ENCODE peak calls at places on chromosomes 1 and 21, in nine cellular contexts. One of them, this sample, is unnamed.
A peak's percentile ranks its signal among the peaks of the same experiment; 100 is the strongest.

GRCh38 chr1:228039986-228040385 is 33.2 kb downstream of the WNT3A start:
- DNase-seq in tibial nerve: no peak
- DNase-seq in testis: no peak
- DNase-seq in stomach: peak; percentile 9
- DNase-seq in K562: no peak
- DNase-seq in breast epithelium: peak; percentile 30
- DNase-seq in HepG2: no peak
- DNase-seq in heart left ventricle: no peak
- DNase-seq in IMR-90: no peak
- DNase-seq in this sample: no peak

GRCh38 chr1:248625971-248626370 is 8.9 kb downstream of the OR2T11 start:
- DNase-seq in K562: no peak
- DNase-seq in tibial nerve: no peak
- DNase-seq in breast epithelium: no peak
- DNase-seq in heart left ventricle: no peak
- DNase-seq in HepG2: no peak
- DNase-seq in IMR-90: no peak
- DNase-seq in testis: no peak
- DNase-seq in stomach: no peak
- DNase-seq in this sample: no peak

GRCh38 chr1:67561704-67562113 is 123.3 kb upstream of the GADD45A start:
- DNase-seq in IMR-90: peak; percentile 85
- DNase-seq in HepG2: peak; percentile 74
- DNase-seq in tibial nerve: peak; percentile 76
- DNase-seq in K562: peak; percentile 80
- DNase-seq in testis: peak; percentile 93
- DNase-seq in breast epithelium: peak; percentile 91
- DNase-seq in heart left ventricle: peak; percentile 92
- DNase-seq in stomach: peak; percentile 99
- DNase-seq in this sample: peak; percentile 73

GRCh38 chr21:36776981-36777617 is 78.2 kb downstream of the SIM2 start:
- DNase-seq in IMR-90: peak; percentile 9
- DNase-seq in tibial nerve: no peak
- DNase-seq in K562: no peak
- DNase-seq in stomach: no peak
- DNase-seq in breast epithelium: no peak
- DNase-seq in testis: no peak
- DNase-seq in HepG2: no peak
- DNase-seq in heart left ventricle: no peak
- DNase-seq in this sample: peak; percentile 7

GRCh38 chr21:38202811-38203210 is 54.0 kb upstream of the KCNJ15 start:
- DNase-seq in IMR-90: no peak
- DNase-seq in HepG2: no peak
- DNase-seq in heart left ventricle: no peak
- DNase-seq in breast epithelium: no peak
- DNase-seq in stomach: no peak
- DNase-seq in tibial nerve: no peak
- DNase-seq in testis: no peak
- DNase-seq in K562: no peak
- DNase-seq in this sample: peak; percentile 25

GRCh38 chr1:8554956-8555534 is 237.1 kb downstream of the SLC45A1 start:
- DNase-seq in testis: peak; percentile 34
- DNase-seq in IMR-90: peak; percentile 43
- DNase-seq in breast epithelium: no peak
- DNase-seq in tibial nerve: no peak
- DNase-seq in K562: no peak
- DNase-seq in heart left ventricle: no peak
- DNase-seq in stomach: no peak
- DNase-seq in HepG2: no peak
- DNase-seq in this sample: no peak

GRCh38 chr1:190578015-190578414 is 100.4 kb upstream of the BRINP3 start:
- DNase-seq in heart left ventricle: no peak
- DNase-seq in IMR-90: no peak
- DNase-seq in K562: no peak
- DNase-seq in breast epithelium: no peak
- DNase-seq in tibial nerve: no peak
- DNase-seq in stomach: no peak
- DNase-seq in HepG2: no peak
- DNase-seq in testis: no peak
- DNase-seq in this sample: no peak

GRCh38 chr1:246503341-246503740 is 3.7 kb downstream of the SMYD3 start:
- DNase-seq in HepG2: no peak
- DNase-seq in heart left ventricle: no peak
- DNase-seq in tibial nerve: no peak
- DNase-seq in K562: no peak
- DNase-seq in breast epithelium: no peak
- DNase-seq in testis: no peak
- DNase-seq in stomach: no peak
- DNase-seq in IMR-90: peak; percentile 33
- DNase-seq in this sample: no peak

GRCh38 chr1:57163332-57163731 is 197.5 kb upstream of the C8B start:
- DNase-seq in breast epithelium: no peak
- DNase-seq in tibial nerve: no peak
- DNase-seq in stomach: no peak
- DNase-seq in K562: no peak
- DNase-seq in heart left ventricle: no peak
- DNase-seq in testis: no peak
- DNase-seq in IMR-90: no peak
- DNase-seq in HepG2: no peak
- DNase-seq in this sample: no peak

GRCh38 chr1:1253314-1253713 is 6.8 kb upstream of the C1QTNF12 start:
- DNase-seq in testis: no peak
- DNase-seq in HepG2: no peak
- DNase-seq in K562: no peak
- DNase-seq in stomach: no peak
- DNase-seq in tibial nerve: no peak
- DNase-seq in IMR-90: no peak
- DNase-seq in breast epithelium: no peak
- DNase-seq in heart left ventricle: no peak
- DNase-seq in this sample: no peak

GRCh38 chr1:1247341-1247913 is 905 bp upstream of the C1QTNF12 start:
- DNase-seq in stomach: no peak
- DNase-seq in K562: no peak
- DNase-seq in testis: no peak
- DNase-seq in heart left ventricle: no peak
- DNase-seq in breast epithelium: no peak
- DNase-seq in HepG2: no peak
- DNase-seq in IMR-90: no peak
- DNase-seq in tibial nerve: no peak
- DNase-seq in this sample: no peak

GRCh38 chr1:1253972-1254666 is 7.6 kb upstream of the C1QTNF12 start:
- DNase-seq in HepG2: no peak
- DNase-seq in IMR-90: no peak
- DNase-seq in testis: no peak
- DNase-seq in breast epithelium: no peak
- DNase-seq in tibial nerve: no peak
- DNase-seq in stomach: no peak
- DNase-seq in K562: no peak
- DNase-seq in heart left ventricle: no peak
- DNase-seq in this sample: no peak

GRCh38 chr1:1254667-1254998 is 8.1 kb upstream of the C1QTNF12 start:
- DNase-seq in IMR-90: no peak
- DNase-seq in breast epithelium: no peak
- DNase-seq in testis: no peak
- DNase-seq in HepG2: no peak
- DNase-seq in tibial nerve: no peak
- DNase-seq in K562: no peak
- DNase-seq in stomach: no peak
- DNase-seq in heart left ventricle: no peak
- DNase-seq in this sample: no peak

DNA sequence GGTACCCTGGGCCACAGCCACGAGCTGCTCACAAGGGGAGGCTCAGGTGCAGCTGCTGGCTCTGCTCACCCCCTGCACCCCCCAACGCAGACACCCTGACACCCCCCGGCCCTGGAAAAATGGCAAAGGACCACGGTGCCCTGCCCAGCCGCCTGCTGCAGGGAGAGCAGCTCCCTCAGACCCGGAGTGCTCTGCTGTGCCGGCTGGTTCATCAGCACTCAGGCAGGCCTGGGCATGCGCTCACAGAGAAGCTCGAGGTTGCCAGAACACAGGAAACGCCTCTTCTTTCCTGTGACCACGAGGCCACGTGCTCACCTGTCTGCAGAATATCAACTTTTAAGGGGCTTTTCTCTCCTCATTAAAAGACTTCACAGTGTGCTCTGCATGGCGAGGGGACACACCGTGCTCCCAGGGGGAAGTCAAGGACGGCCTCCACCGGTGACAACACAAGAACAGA is 4.3 kb upstream of the C1QTNF12 start:
- DNase-seq in stomach: no peak
- DNase-seq in K562: no peak
- DNase-seq in IMR-90: no peak
- DNase-seq in HepG2: no peak
- DNase-seq in breast epithelium: no peak
- DNase-seq in heart left ventricle: no peak
- DNase-seq in tibial nerve: no peak
- DNase-seq in testis: no peak
- DNase-seq in this sample: no peak
- H3K4me3 ChIP-seq in stomach: no peak overlapping the region
- H3K4me3 ChIP-seq in K562: no peak overlapping the region
- H3K4me3 ChIP-seq in IMR-90: no peak overlapping the region
- H3K4me3 ChIP-seq in HepG2: no peak overlapping the region
- H3K4me3 ChIP-seq in breast epithelium: no peak overlapping the region
- H3K4me3 ChIP-seq in heart left ventricle: no peak overlapping the region
- H3K4me3 ChIP-seq in tibial nerve: no peak overlapping the region
- H3K4me3 ChIP-seq in testis: no peak overlapping the region
- H3K4me3 ChIP-seq in this sample: no peak overlapping the region

GRCh38 chr1:209657918-209658317 is 5.7 kb upstream of the LAMB3 start:
- DNase-seq in IMR-90: no peak
- DNase-seq in stomach: no peak
- DNase-seq in HepG2: no peak
- DNase-seq in heart left ventricle: no peak
- DNase-seq in K562: no peak
- DNase-seq in tibial nerve: no peak
- DNase-seq in testis: no peak
- DNase-seq in breast epithelium: no peak
- DNase-seq in this sample: no peak

GRCh38 chr1:209655412-209655811 is 3.2 kb upstream of the LAMB3 start:
- DNase-seq in heart left ventricle: no peak
- DNase-seq in breast epithelium: no peak
- DNase-seq in IMR-90: no peak
- DNase-seq in testis: no peak
- DNase-seq in HepG2: no peak
- DNase-seq in stomach: no peak
- DNase-seq in tibial nerve: no peak
- DNase-seq in K562: no peak
- DNase-seq in this sample: no peak

GRCh38 chr1:209659909-209660308 is 7.7 kb upstream of the LAMB3 start:
- DNase-seq in heart left ventricle: no peak
- DNase-seq in testis: no peak
- DNase-seq in HepG2: no peak
- DNase-seq in breast epithelium: no peak
- DNase-seq in tibial nerve: no peak
- DNase-seq in stomach: no peak
- DNase-seq in IMR-90: peak; percentile 46
- DNase-seq in K562: no peak
- DNase-seq in this sample: peak; percentile 80

GRCh38 chr1:209655832-209656231 is 3.6 kb upstream of the LAMB3 start:
- DNase-seq in K562: no peak
- DNase-seq in heart left ventricle: no peak
- DNase-seq in tibial nerve: no peak
- DNase-seq in HepG2: no peak
- DNase-seq in IMR-90: no peak
- DNase-seq in stomach: peak; percentile 61
- DNase-seq in breast epithelium: no peak
- DNase-seq in testis: no peak
- DNase-seq in this sample: no peak

DNA sequence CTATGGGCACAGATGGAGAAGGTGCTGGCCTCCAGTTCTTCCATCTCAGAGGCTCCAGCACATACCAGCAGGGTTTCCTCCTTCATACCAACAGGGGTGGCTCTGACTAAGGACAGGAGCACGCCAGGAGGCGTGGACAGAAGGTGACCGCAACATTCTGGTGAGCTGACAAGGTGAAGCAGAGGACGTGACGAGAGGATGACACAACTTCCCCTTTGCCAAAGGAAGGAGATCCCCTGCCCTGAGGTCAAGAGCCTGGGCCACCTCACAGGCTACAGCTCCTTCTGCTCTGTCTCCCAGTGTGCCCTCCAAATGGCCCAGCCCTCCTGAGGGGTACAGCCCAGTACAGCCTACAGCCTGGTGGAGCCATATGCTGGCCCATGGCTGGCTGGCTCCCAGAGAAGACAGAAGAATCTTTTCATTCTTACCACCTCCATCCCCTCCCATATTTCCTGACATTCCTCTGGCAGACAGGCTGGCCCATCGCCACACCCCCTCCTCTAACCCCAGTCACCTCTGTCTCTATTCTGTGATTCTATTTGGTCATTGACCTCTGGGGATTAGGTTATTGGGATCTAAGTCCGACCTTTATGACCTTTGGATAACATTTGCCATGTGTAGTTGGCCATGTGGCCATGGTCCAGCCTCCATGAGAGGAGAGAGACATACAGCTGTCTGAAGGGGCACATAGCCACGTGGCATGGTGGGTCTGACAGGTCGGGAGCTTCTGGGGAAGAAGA is 5.1 kb upstream of the LAMB3 start:
- DNase-seq in heart left ventricle: peak; percentile 36
- DNase-seq in tibial nerve: no peak
- DNase-seq in K562: no peak
- DNase-seq in breast epithelium: no peak
- DNase-seq in HepG2: no peak
- DNase-seq in stomach: no peak
- DNase-seq in testis: no peak
- DNase-seq in IMR-90: no peak
- DNase-seq in this sample: peak; percentile 51
- TF ChIP-seq POLR2A in heart left ventricle: no peak
- TF ChIP-seq POLR2A in tibial nerve: no peak
- TF ChIP-seq POLR2A in K562: no peak
- TF ChIP-seq POLR2A in breast epithelium: no peak
- TF ChIP-seq POLR2A in HepG2: no peak
- TF ChIP-seq POLR2A in stomach: no peak
- TF ChIP-seq POLR2A in testis: no peak
- TF ChIP-seq POLR2A in IMR-90: no peak
- TF ChIP-seq POLR2A in this sample: no peak

DNA sequence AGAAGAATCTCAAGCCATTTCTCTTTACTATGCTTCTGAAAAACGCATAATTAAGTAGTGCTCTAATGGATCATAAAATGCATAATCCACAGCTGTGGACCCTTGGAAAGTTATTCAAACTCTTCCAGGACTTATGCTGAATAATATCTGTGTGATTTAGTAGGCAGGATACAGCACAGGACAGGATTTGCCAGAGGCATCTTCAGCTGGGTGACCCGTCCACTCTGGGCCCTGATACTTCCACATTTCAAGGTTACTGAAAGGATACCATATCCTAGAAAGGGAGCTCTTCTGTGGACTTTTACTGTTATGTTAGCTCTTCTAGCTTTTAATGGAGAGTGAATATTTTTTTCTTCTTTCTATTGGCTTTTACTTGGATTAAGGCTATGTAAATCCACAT is 49.6 kb downstream of the MAP10 start:
- DNase-seq in tibial nerve: no peak
- DNase-seq in IMR-90: no peak
- DNase-seq in heart left ventricle: no peak
- DNase-seq in breast epithelium: no peak
- DNase-seq in K562: no peak
- DNase-seq in testis: no peak
- DNase-seq in stomach: no peak
- DNase-seq in HepG2: no peak
- DNase-seq in this sample: no peak
- H3K4me3 ChIP-seq in tibial nerve: no peak overlapping the region
- H3K4me3 ChIP-seq in IMR-90: no peak overlapping the region
- H3K4me3 ChIP-seq in heart left ventricle: no peak overlapping the region
- H3K4me3 ChIP-seq in breast epithelium: no peak overlapping the region
- H3K4me3 ChIP-seq in K562: no peak overlapping the region
- H3K4me3 ChIP-seq in testis: no peak overlapping the region
- H3K4me3 ChIP-seq in stomach: no peak overlapping the region
- H3K4me3 ChIP-seq in HepG2: no peak overlapping the region
- H3K4me3 ChIP-seq in this sample: no peak overlapping the region

GRCh38 chr1:27366411-27367159 is at the start of gene MAP3K6:
- DNase-seq in tibial nerve: peak; percentile 85
- DNase-seq in IMR-90: peak; percentile 59
- DNase-seq in testis: peak; percentile 88
- DNase-seq in stomach: peak; percentile 90
- DNase-seq in HepG2: no peak
- DNase-seq in K562: peak; percentile 90
- DNase-seq in heart left ventricle: peak; percentile 95
- DNase-seq in breast epithelium: peak; percentile 92
- DNase-seq in this sample: peak; percentile 91
- TF ChIP-seq POLR2A in tibial nerve: peak; percentile 65
- TF ChIP-seq POLR2A in IMR-90: no peak
- TF ChIP-seq POLR2A in testis: no peak
- TF ChIP-seq POLR2A in stomach: no peak
- TF ChIP-seq POLR2A in HepG2: no peak
- TF ChIP-seq POLR2A in K562: peak; percentile 74
- TF ChIP-seq POLR2A in heart left ventricle: no peak
- TF ChIP-seq POLR2A in breast epithelium: peak; percentile 48
- TF ChIP-seq POLR2A in this sample: peak; percentile 45

This sample was measured in NB4.